ENCODE peak calls at places on chromosomes 7 and 10, in eight cellular contexts. U, D, E, L, G, B, Y and R are unnamed samples.
A peak's percentile ranks its signal among the peaks of the same experiment; 100 is the strongest.

GRCh38 chr10:59387951-59388431 is 25.6 kb upstream of the FAM13C start:
- DNase-seq in L (no peak), U (no peak), D (peak; percentile 99), B (no peak), G (no peak), Y (no peak), E (no peak), R (no peak)

GRCh38 chr7:77698042-77698625 is 1.9 kb downstream of the RSBN1L start:
- DNase-seq in U (no peak), D (no peak), L (peak; percentile 23), E (no peak), B (no peak), Y (no peak), G (no peak), R (no peak)

GRCh38 chr7:81594767-81595166 is 175.1 kb downstream of the HGF start:
- DNase-seq in U (no peak), D (peak; percentile 13), Y (no peak), L (no peak), E (no peak), B (no peak), G (no peak), R (no peak)

GRCh38 chr7:139915864-139916716 is 87.0 kb downstream of the TBXAS1 start:
- DNase-seq in B (peak; percentile 61), E (no peak), U (no peak), L (peak; percentile 88), Y (peak; percentile 59), G (no peak), D (peak; percentile 99), R (no peak)

GRCh38 chr7:78770422-78771410 is 682.8 kb downstream of the MAGI2 start:
- DNase-seq in B (no peak), E (no peak), L (no peak), G (no peak), Y (no peak), U (peak; percentile 32), D (peak; percentile 61), R (no peak)

GRCh38 chr7:47901542-47901941 is 46.7 kb downstream of the PKD1L1 start:
- DNase-seq in E (no peak), Y (no peak), D (peak; percentile 85), B (no peak), U (no peak), G (no peak), L (no peak), R (no peak)

GRCh38 chr7:14604606-14605005 is 297.9 kb downstream of the DGKB start:
- DNase-seq in L (no peak), G (no peak), Y (no peak), U (no peak), B (no peak), E (no peak), D (peak; percentile 29), R (no peak)

GRCh38 chr10:14601872-14602725 is 172.6 kb downstream of the FAM107B start:
- DNase-seq in U (no peak), L (peak; percentile 76), D (peak; percentile 95), G (peak; percentile 41), B (peak; percentile 64), E (peak; percentile 44), Y (peak; percentile 49), R (peak; percentile 64)

GRCh38 chr10:1938317-1938716 is 201.0 kb upstream of the ADARB2 start:
- DNase-seq in U (no peak), B (peak; percentile 74), G (no peak), Y (no peak), L (no peak), D (no peak), E (no peak), R (no peak)

GRCh38 chr7:17304926-17305325 is 6.5 kb downstream of the AHR start:
- DNase-seq in L (peak; percentile 94), D (peak; percentile 90), Y (no peak), G (no peak), E (no peak), U (no peak), B (no peak), R (no peak)

GRCh38 chr7:106284516-106285050 is at the start of gene NAMPT:
- DNase-seq in B (no peak), G (peak; percentile 14), Y (no peak), U (peak; percentile 47), L (peak; percentile 23), D (no peak), E (peak; percentile 86), R (peak; percentile 29)

GRCh38 chr7:142859829-142860228 is 5.0 kb downstream of the EPHB6 start:
- DNase-seq in G (no peak), U (no peak), Y (no peak), E (no peak), L (no peak), D (no peak), B (no peak), R (no peak)

GRCh38 chr10:98467506-98468318 is 21.0 kb upstream of the HPS1 start:
- DNase-seq in Y (peak; percentile 78), D (peak; percentile 76), B (peak; percentile 70), U (peak; percentile 50), G (peak; percentile 95), E (peak; percentile 61), L (peak; percentile 56), R (peak; percentile 48)

GRCh38 chr10:107687702-107688101 is 523.2 kb upstream of the SORCS1 start:
- DNase-seq in G (no peak), B (no peak), E (no peak), L (no peak), U (no peak), Y (no peak), D (peak; percentile 48), R (no peak)

GRCh38 chr10:103843854-103844567 is 11.4 kb downstream of the SH3PXD2A start:
- DNase-seq in U (no peak), B (no peak), G (no peak), Y (no peak), E (no peak), D (no peak), L (no peak), R (no peak)

GRCh38 chr7:17392846-17393245 is 94.4 kb downstream of the AHR start:
- DNase-seq in E (no peak), U (no peak), L (no peak), B (no peak), D (no peak), Y (no peak), G (no peak), R (no peak)

GRCh38 chr7:100603697-100604077 is 1.5 kb downstream of the PCOLCE start:
- DNase-seq in D (no peak), G (no peak), B (no peak), L (no peak), Y (no peak), E (no peak), U (no peak), R (no peak)

GRCh38 chr7:101363734-101364374 is 1.2 kb downstream of the COL26A1 start:
- DNase-seq in U (peak; percentile 2), G (peak; percentile 70), L (peak; percentile 38), E (peak; percentile 83), Y (peak; percentile 31), B (peak; percentile 65), D (peak; percentile 20), R (peak; percentile 42)

GRCh38 chr10:6171891-6172354 is 30.8 kb upstream of the PFKFB3 start:
- DNase-seq in D (no peak), Y (peak; percentile 59), B (no peak), G (no peak), U (no peak), L (peak; percentile 88), E (no peak), R (no peak)

GRCh38 chr7:50497968-50498367 is 47.8 kb upstream of the FIGNL1 start:
- DNase-seq in L (peak; percentile 90), G (no peak), B (no peak), E (no peak), U (no peak), Y (no peak), D (no peak), R (no peak)

GRCh38 chr7:99037327-99037940 is 106.5 kb downstream of the SMURF1 start:
- DNase-seq in D (no peak), B (no peak), G (no peak), Y (no peak), E (no peak), L (no peak), U (no peak), R (no peak)

GRCh38 chr7:81501220-81501619 is 268.6 kb downstream of the HGF start:
- DNase-seq in E (no peak), B (no peak), G (no peak), L (peak; percentile 40), Y (no peak), D (peak; percentile 54), U (no peak), R (no peak)

GRCh38 chr7:49660170-49660783 is 113.2 kb upstream of the VWC2 start:
- DNase-seq in E (no peak), G (no peak), L (no peak), B (no peak), U (no peak), Y (no peak), D (no peak), R (no peak)

GRCh38 chr7:37230221-37230620 is 218.4 kb downstream of the ELMO1 start:
- DNase-seq in Y (peak; percentile 39), E (no peak), G (no peak), U (no peak), B (no peak), L (no peak), D (peak; percentile 18), R (no peak)

GRCh38 chr10:84333864-84334451 is 5.6 kb downstream of the CCSER2 start:
- DNase-seq in Y (no peak), G (no peak), D (peak; percentile 37), B (peak; percentile 81), U (no peak), L (no peak), E (no peak), R (peak; percentile 47)

GRCh38 chr7:27123021-27123476 is 7.5 kb downstream of the HOXA4 start:
- DNase-seq in D (no peak), L (no peak), B (no peak), U (no peak), E (no peak), Y (no peak), G (no peak), R (no peak)

GRCh38 chr7:96484845-96485244 is 162.9 kb upstream of the SLC25A13 start:
- DNase-seq in E (no peak), U (no peak), D (no peak), L (no peak), Y (no peak), G (no peak), B (no peak), R (no peak)

GRCh38 chr7:100726998-100727761 is 6.2 kb upstream of the ZAN start:
- DNase-seq in D (no peak), B (no peak), L (no peak), U (no peak), Y (no peak), E (no peak), G (no peak), R (no peak)

GRCh38 chr7:128266891-128267839 is 26.1 kb downstream of the LEP start:
- DNase-seq in E (no peak), D (peak; percentile 82), L (no peak), B (no peak), G (no peak), Y (peak; percentile 70), U (no peak), R (no peak)

GRCh38 chr10:69384320-69384719 is 32.4 kb downstream of the TACR2 start:
- DNase-seq in L (no peak), U (no peak), B (no peak), G (no peak), D (no peak), E (no peak), Y (no peak), R (no peak)

GRCh38 chr7:90412458-90413184 is 9.4 kb downstream of the CLDN12 start:
- DNase-seq in E (no peak), D (peak; percentile 26), G (no peak), U (no peak), Y (peak; percentile 69), L (no peak), B (peak; percentile 24), R (no peak)